ENCODE peak calls at places on chromosomes 2 and 18, in six cellular contexts. One of them, this sample, is unnamed.
A peak's percentile ranks its signal among the peaks of the same experiment; 100 is the strongest.

GRCh38 chr2:66888791-66889631 is 454.1 kb downstream of the MEIS1 start:
- DNase-seq in MM.1S: no peak
- DNase-seq in esophagus squamous epithelium: no peak
- DNase-seq in transverse colon: peak; percentile 50
- DNase-seq in ovary: no peak
- DNase-seq in adrenal gland: no peak
- DNase-seq in this sample: no peak

GRCh38 chr2:202072226-202072625 is 829 bp upstream of the KIAA2012 start:
- DNase-seq in ovary: no peak
- DNase-seq in transverse colon: no peak
- DNase-seq in adrenal gland: no peak
- DNase-seq in MM.1S: no peak
- DNase-seq in esophagus squamous epithelium: no peak
- DNase-seq in this sample: no peak

GRCh38 chr2:101766871-101767739 is 69.6 kb downstream of the MAP4K4 start:
- DNase-seq in transverse colon: no peak
- DNase-seq in adrenal gland: no peak
- DNase-seq in esophagus squamous epithelium: no peak
- DNase-seq in MM.1S: no peak
- DNase-seq in ovary: no peak
- DNase-seq in this sample: no peak

GRCh38 chr2:214117054-214117453 is 293.8 kb upstream of the VWC2L start:
- DNase-seq in esophagus squamous epithelium: no peak
- DNase-seq in MM.1S: no peak
- DNase-seq in transverse colon: no peak
- DNase-seq in ovary: no peak
- DNase-seq in adrenal gland: no peak
- DNase-seq in this sample: no peak

GRCh38 chr2:100957971-100958653 is 44.0 kb upstream of the RPL31 start:
- DNase-seq in ovary: no peak
- DNase-seq in esophagus squamous epithelium: no peak
- DNase-seq in adrenal gland: peak; percentile 58
- DNase-seq in MM.1S: no peak
- DNase-seq in transverse colon: no peak
- DNase-seq in this sample: peak; percentile 74

GRCh38 chr2:15738965-15739364 is 147.3 kb downstream of the DDX1 start:
- DNase-seq in MM.1S: no peak
- DNase-seq in transverse colon: no peak
- DNase-seq in ovary: no peak
- DNase-seq in adrenal gland: no peak
- DNase-seq in esophagus squamous epithelium: no peak
- DNase-seq in this sample: no peak

GRCh38 chr2:143068094-143068890 is 60.9 kb upstream of the ARHGAP15 start:
- DNase-seq in esophagus squamous epithelium: no peak
- DNase-seq in transverse colon: no peak
- DNase-seq in MM.1S: no peak
- DNase-seq in adrenal gland: no peak
- DNase-seq in ovary: no peak
- DNase-seq in this sample: no peak

GRCh38 chr2:159902722-159903121 is 104.7 kb upstream of the CD302 start:
- DNase-seq in esophagus squamous epithelium: no peak
- DNase-seq in transverse colon: no peak
- DNase-seq in MM.1S: no peak
- DNase-seq in adrenal gland: no peak
- DNase-seq in ovary: no peak
- DNase-seq in this sample: no peak

GRCh38 chr2:189393440-189394111 is 47.7 kb upstream of the WDR75 start:
- DNase-seq in MM.1S: no peak
- DNase-seq in adrenal gland: no peak
- DNase-seq in esophagus squamous epithelium: no peak
- DNase-seq in transverse colon: no peak
- DNase-seq in ovary: no peak
- DNase-seq in this sample: no peak

GRCh38 chr18:78562446-78563020 is 417.1 kb upstream of the SALL3 start:
- DNase-seq in adrenal gland: no peak
- DNase-seq in MM.1S: no peak
- DNase-seq in esophagus squamous epithelium: no peak
- DNase-seq in ovary: no peak
- DNase-seq in transverse colon: no peak
- DNase-seq in this sample: no peak

GRCh38 chr18:67386028-67386427 is 130.5 kb downstream of the DSEL start:
- DNase-seq in MM.1S: no peak
- DNase-seq in transverse colon: no peak
- DNase-seq in adrenal gland: no peak
- DNase-seq in ovary: no peak
- DNase-seq in esophagus squamous epithelium: no peak
- DNase-seq in this sample: no peak

GRCh38 chr2:153059338-153060052 is 341.1 kb downstream of the ARL6IP6 start:
- DNase-seq in esophagus squamous epithelium: no peak
- DNase-seq in ovary: no peak
- DNase-seq in MM.1S: peak; percentile 84
- DNase-seq in adrenal gland: no peak
- DNase-seq in transverse colon: no peak
- DNase-seq in this sample: no peak

GRCh38 chr2:198973181-198973580 is 484.6 kb downstream of the SATB2 start:
- DNase-seq in ovary: no peak
- DNase-seq in adrenal gland: no peak
- DNase-seq in esophagus squamous epithelium: no peak
- DNase-seq in transverse colon: no peak
- DNase-seq in MM.1S: peak; percentile 91
- DNase-seq in this sample: no peak

GRCh38 chr2:893311-893710 is 57.3 kb upstream of the SNTG2 start:
- DNase-seq in adrenal gland: peak; percentile 52
- DNase-seq in MM.1S: no peak
- DNase-seq in esophagus squamous epithelium: no peak
- DNase-seq in transverse colon: peak; percentile 15
- DNase-seq in ovary: no peak
- DNase-seq in this sample: peak; percentile 28

GRCh38 chr2:229085439-229085838 is 185.6 kb downstream of the PID1 start:
- DNase-seq in esophagus squamous epithelium: no peak
- DNase-seq in ovary: no peak
- DNase-seq in transverse colon: no peak
- DNase-seq in MM.1S: no peak
- DNase-seq in adrenal gland: no peak
- DNase-seq in this sample: no peak

GRCh38 chr2:67773876-67774275 is 288.9 kb downstream of the C1D start:
- DNase-seq in esophagus squamous epithelium: no peak
- DNase-seq in ovary: no peak
- DNase-seq in adrenal gland: no peak
- DNase-seq in transverse colon: no peak
- DNase-seq in MM.1S: no peak
- DNase-seq in this sample: no peak

GRCh38 chr18:35753306-35753910 is 171.9 kb downstream of the GALNT1 start:
- DNase-seq in transverse colon: no peak
- DNase-seq in MM.1S: no peak
- DNase-seq in adrenal gland: no peak
- DNase-seq in esophagus squamous epithelium: no peak
- DNase-seq in ovary: no peak
- DNase-seq in this sample: no peak

GRCh38 chr2:172845008-172845670 is 109.5 kb downstream of the RAPGEF4 start:
- DNase-seq in MM.1S: no peak
- DNase-seq in ovary: no peak
- DNase-seq in transverse colon: no peak
- DNase-seq in adrenal gland: no peak
- DNase-seq in esophagus squamous epithelium: no peak
- DNase-seq in this sample: no peak

GRCh38 chr18:44771957-44772917 is 91.5 kb downstream of the SETBP1 start:
- DNase-seq in MM.1S: no peak
- DNase-seq in ovary: no peak
- DNase-seq in adrenal gland: no peak
- DNase-seq in esophagus squamous epithelium: no peak
- DNase-seq in transverse colon: peak; percentile 46
- DNase-seq in this sample: no peak

GRCh38 chr2:95384854-95385569 is 17.5 kb upstream of the FAHD2A start:
- DNase-seq in MM.1S: no peak
- DNase-seq in ovary: peak; percentile 73
- DNase-seq in transverse colon: peak; percentile 83
- DNase-seq in esophagus squamous epithelium: no peak
- DNase-seq in adrenal gland: no peak
- DNase-seq in this sample: no peak

GRCh38 chr2:63049291-63050185 is 1.1 kb upstream of the OTX1 start:
- DNase-seq in transverse colon: no peak
- DNase-seq in MM.1S: no peak
- DNase-seq in ovary: no peak
- DNase-seq in esophagus squamous epithelium: no peak
- DNase-seq in adrenal gland: no peak
- DNase-seq in this sample: no peak

GRCh38 chr2:9778012-9778411 is 65.3 kb upstream of the TAF1B start:
- DNase-seq in MM.1S: no peak
- DNase-seq in esophagus squamous epithelium: no peak
- DNase-seq in adrenal gland: no peak
- DNase-seq in ovary: no peak
- DNase-seq in transverse colon: peak; percentile 46
- DNase-seq in this sample: no peak

GRCh38 chr2:71831208-71831577 is 316.5 kb downstream of the CYP26B1 start:
- DNase-seq in esophagus squamous epithelium: no peak
- DNase-seq in transverse colon: no peak
- DNase-seq in ovary: no peak
- DNase-seq in MM.1S: no peak
- DNase-seq in adrenal gland: no peak
- DNase-seq in this sample: no peak

GRCh38 chr2:105187531-105187930 is 54.0 kb upstream of the GPR45 start:
- DNase-seq in transverse colon: no peak
- DNase-seq in MM.1S: no peak
- DNase-seq in ovary: no peak
- DNase-seq in adrenal gland: no peak
- DNase-seq in esophagus squamous epithelium: no peak
- DNase-seq in this sample: no peak

GRCh38 chr2:231707625-231708049 is 688 bp upstream of the PTMA start:
- DNase-seq in ovary: peak; percentile 78
- DNase-seq in esophagus squamous epithelium: peak; percentile 54
- DNase-seq in adrenal gland: no peak
- DNase-seq in MM.1S: peak; percentile 62
- DNase-seq in transverse colon: no peak
- DNase-seq in this sample: no peak

GRCh38 chr2:191049728-191050639 is 36.0 kb upstream of the STAT1 start:
- DNase-seq in ovary: no peak
- DNase-seq in MM.1S: no peak
- DNase-seq in esophagus squamous epithelium: no peak
- DNase-seq in adrenal gland: no peak
- DNase-seq in transverse colon: no peak
- DNase-seq in this sample: no peak

GRCh38 chr2:75606851-75607798 is 39.5 kb upstream of the MRPL19 start:
- DNase-seq in adrenal gland: no peak
- DNase-seq in MM.1S: no peak
- DNase-seq in esophagus squamous epithelium: no peak
- DNase-seq in transverse colon: no peak
- DNase-seq in ovary: no peak
- DNase-seq in this sample: no peak

GRCh38 chr18:76231402-76231801 is 263.6 kb downstream of the ZNF516 start:
- DNase-seq in transverse colon: no peak
- DNase-seq in esophagus squamous epithelium: no peak
- DNase-seq in MM.1S: no peak
- DNase-seq in adrenal gland: no peak
- DNase-seq in ovary: no peak
- DNase-seq in this sample: no peak

GRCh38 chr2:729363-729762 is 52.2 kb upstream of the TMEM18 start:
- DNase-seq in adrenal gland: no peak
- DNase-seq in transverse colon: no peak
- DNase-seq in ovary: no peak
- DNase-seq in esophagus squamous epithelium: no peak
- DNase-seq in MM.1S: no peak
- DNase-seq in this sample: no peak

GRCh38 chr2:28993211-28993960 is 12.3 kb downstream of the TOGARAM2 start:
- DNase-seq in esophagus squamous epithelium: no peak
- DNase-seq in MM.1S: no peak
- DNase-seq in transverse colon: peak; percentile 75
- DNase-seq in ovary: no peak
- DNase-seq in adrenal gland: no peak
- DNase-seq in this sample: no peak

GRCh38 chr2:107276034-107276433 is 390.1 kb upstream of the ST6GAL2 start:
- DNase-seq in MM.1S: no peak
- DNase-seq in adrenal gland: no peak
- DNase-seq in esophagus squamous epithelium: no peak
- DNase-seq in ovary: no peak
- DNase-seq in transverse colon: no peak
- DNase-seq in this sample: no peak

GRCh38 chr2:203510256-203510940 is 24.7 kb downstream of the RAPH1 start:
- DNase-seq in esophagus squamous epithelium: no peak
- DNase-seq in ovary: no peak
- DNase-seq in MM.1S: no peak
- DNase-seq in transverse colon: no peak
- DNase-seq in adrenal gland: no peak
- DNase-seq in this sample: no peak

GRCh38 chr2:203510941-203511305 is 24.2 kb downstream of the RAPH1 start:
- DNase-seq in adrenal gland: no peak
- DNase-seq in MM.1S: no peak
- DNase-seq in ovary: no peak
- DNase-seq in transverse colon: no peak
- DNase-seq in esophagus squamous epithelium: no peak
- DNase-seq in this sample: no peak
- H3K27ac ChIP-seq in adrenal gland: no peak overlapping the region
- H3K27ac ChIP-seq in MM.1S: no peak overlapping the region
- H3K27ac ChIP-seq in ovary: no peak overlapping the region
- H3K27ac ChIP-seq in transverse colon: peak overlapping the region; percentile 70
- H3K27ac ChIP-seq in esophagus squamous epithelium: no peak overlapping the region
- H3K27ac ChIP-seq in this sample: no peak overlapping the region

GRCh38 chr2:20313659-20314058 is 37.0 kb downstream of the PUM2 start:
- DNase-seq in ovary: no peak
- DNase-seq in transverse colon: no peak
- DNase-seq in adrenal gland: no peak
- DNase-seq in MM.1S: no peak
- DNase-seq in esophagus squamous epithelium: no peak
- DNase-seq in this sample: no peak
- H3K36me3 ChIP-seq in ovary: no peaks in the 10 kb centered on the region
- H3K36me3 ChIP-seq in transverse colon: no peaks in the 10 kb centered on the region
- H3K36me3 ChIP-seq in adrenal gland: peaks cover 55% of the 10 kb centered on the region
- H3K36me3 ChIP-seq in MM.1S: peaks cover 15% of the 10 kb centered on the region
- H3K36me3 ChIP-seq in esophagus squamous epithelium: no peaks in the 10 kb centered on the region
- H3K36me3 ChIP-seq in this sample: peaks cover 5% of the 10 kb centered on the region

GRCh38 chr2:121185111-121185510 is 99.9 kb downstream of the TFCP2L1 start:
- DNase-seq in ovary: no peak
- DNase-seq in esophagus squamous epithelium: no peak
- DNase-seq in transverse colon: no peak
- DNase-seq in MM.1S: no peak
- DNase-seq in adrenal gland: no peak
- DNase-seq in this sample: no peak
- H3K27ac ChIP-seq in ovary: no peak overlapping the region
- H3K27ac ChIP-seq in esophagus squamous epithelium: no peak overlapping the region
- H3K27ac ChIP-seq in transverse colon: no peak overlapping the region
- H3K27ac ChIP-seq in MM.1S: no peak overlapping the region
- H3K27ac ChIP-seq in adrenal gland: no peak overlapping the region
- H3K27ac ChIP-seq in this sample: no peak overlapping the region

GRCh38 chr2:31349160-31349559 is 65.4 kb downstream of the XDH start:
- DNase-seq in esophagus squamous epithelium: no peak
- DNase-seq in adrenal gland: no peak
- DNase-seq in MM.1S: no peak
- DNase-seq in ovary: no peak
- DNase-seq in transverse colon: no peak
- DNase-seq in this sample: no peak
- H3K36me3 ChIP-seq in esophagus squamous epithelium: no peaks in the 10 kb centered on the region
- H3K36me3 ChIP-seq in adrenal gland: no peaks in the 10 kb centered on the region
- H3K36me3 ChIP-seq in MM.1S: no peaks in the 10 kb centered on the region
- H3K36me3 ChIP-seq in ovary: no peaks in the 10 kb centered on the region
- H3K36me3 ChIP-seq in transverse colon: no peaks in the 10 kb centered on the region
- H3K36me3 ChIP-seq in this sample: no peaks in the 10 kb centered on the region

GRCh38 chr2:85810376-85811172 is 56.8 kb downstream of the ATOH8 start:
- DNase-seq in esophagus squamous epithelium: no peak
- DNase-seq in ovary: no peak
- DNase-seq in MM.1S: no peak
- DNase-seq in transverse colon: no peak
- DNase-seq in adrenal gland: no peak
- DNase-seq in this sample: no peak
- H3K27ac ChIP-seq in esophagus squamous epithelium: no peak overlapping the region
- H3K27ac ChIP-seq in ovary: peak overlapping the region; percentile 61
- H3K27ac ChIP-seq in MM.1S: no peak overlapping the region
- H3K27ac ChIP-seq in transverse colon: peak overlapping the region; percentile 44
- H3K27ac ChIP-seq in adrenal gland: no peak overlapping the region
- H3K27ac ChIP-seq in this sample: peak overlapping the region; percentile 64